ENCODE peak calls at places on chromosome 6, in ten cellular contexts. M, V, U, S, B, Z, K, L, F and Y are unnamed samples.

GRCh38 chr6:160348209-160348551 is at the start of gene SLC22A3:
- DNase-seq in M (peak; percentile 62), V (no peak), U (no peak), S (no peak), B (peak; percentile 84), Z (peak; percentile 74), K (no peak), L (peak; percentile 57), F (peak; percentile 77), Y (no peak)

GRCh38 chr6:31041372-31041974 is 31.2 kb downstream of the MUC22 start:
- DNase-seq in M (no peak), V (no peak), U (no peak), S (peak; percentile 44), B (no peak), Z (no peak), K (no peak), L (peak; percentile 63), F (no peak), Y (no peak)

GRCh38 chr6:163765326-163765725 is 350.8 kb downstream of the QKI start:
- DNase-seq in M (no peak), V (no peak), U (no peak), S (no peak), B (no peak), Z (no peak), K (no peak), L (no peak), F (no peak), Y (no peak)

GRCh38 chr6:10413850-10414765 is 766 bp downstream of the TFAP2A start:
- DNase-seq in M (no peak), V (no peak), U (no peak), S (no peak), B (no peak), Z (no peak), K (no peak), L (no peak), F (no peak), Y (no peak)

GRCh38 chr6:46781478-46782378 is 11.5 kb upstream of the MEP1A start:
- DNase-seq in M (no peak), V (peak; percentile 36), U (peak; percentile 50), S (peak; percentile 58), B (peak; percentile 17), Z (no peak), K (peak; percentile 38), L (peak; percentile 45), F (no peak), Y (no peak)

GRCh38 chr6:107982511-107982910 is 24.5 kb upstream of the SEC63 start:
- DNase-seq in M (no peak), V (no peak), U (no peak), S (no peak), B (no peak), Z (no peak), K (no peak), L (no peak), F (no peak), Y (no peak)

GRCh38 chr6:16712931-16713484 is 48.3 kb downstream of the ATXN1 start:
- DNase-seq in M (peak; percentile 39), V (peak; percentile 13), U (peak; percentile 95), S (no peak), B (no peak), Z (no peak), K (peak; percentile 48), L (no peak), F (peak; percentile 70), Y (no peak)

GRCh38 chr6:167576050-167576741 is 250.5 kb upstream of the AFDN start:
- DNase-seq in M (no peak), V (no peak), U (no peak), S (no peak), B (no peak), Z (no peak), K (no peak), L (no peak), F (peak; percentile 52), Y (peak; percentile 25)

GRCh38 chr6:155084431-155085123 is 89.5 kb downstream of the TIAM2 start:
- DNase-seq in M (no peak), V (no peak), U (peak; percentile 25), S (no peak), B (no peak), Z (no peak), K (no peak), L (no peak), F (no peak), Y (no peak)

GRCh38 chr6:112501705-112502104 is 154.6 kb downstream of the RFPL4B start:
- DNase-seq in M (no peak), V (no peak), U (peak; percentile 80), S (no peak), B (peak; percentile 20), Z (no peak), K (peak; percentile 55), L (no peak), F (no peak), Y (no peak)

GRCh38 chr6:17305219-17306001 is 24.2 kb downstream of the RBM24 start:
- DNase-seq in M (no peak), V (peak; percentile 11), U (peak; percentile 72), S (no peak), B (no peak), Z (no peak), K (no peak), L (no peak), F (no peak), Y (no peak)

GRCh38 chr6:27495386-27496135 is 22.7 kb upstream of the ZNF184 start:
- DNase-seq in M (peak; percentile 50), V (peak; percentile 85), U (peak; percentile 91), S (peak; percentile 56), B (peak; percentile 58), Z (no peak), K (peak; percentile 55), L (no peak), F (no peak), Y (no peak)
- TF ChIP-seq CTCF in M (no peak), V (peak; percentile 40), U (peak; percentile 42), S (no peak), B (no peak), Z (no peak), K (no peak), L (no peak), F (no peak), Y (no peak)

GRCh38 chr6:26415791-26416190 is 13.7 kb downstream of the BTN3A1 start:
- DNase-seq in M (no peak), V (no peak), U (peak; percentile 38), S (no peak), B (no peak), Z (no peak), K (no peak), L (no peak), F (no peak), Y (no peak)

GRCh38 chr6:26420607-26421235 is 18.6 kb downstream of the BTN3A1 start:
- DNase-seq in M (no peak), V (peak; percentile 53), U (peak; percentile 42), S (peak; percentile 25), B (peak; percentile 36), Z (no peak), K (no peak), L (no peak), F (no peak), Y (no peak)

GRCh38 chr6:26416288-26416687 is 14.2 kb downstream of the BTN3A1 start:
- DNase-seq in M (no peak), V (no peak), U (no peak), S (no peak), B (no peak), Z (no peak), K (no peak), L (no peak), F (no peak), Y (no peak)

GRCh38 chr6:26422329-26422728 is 18.0 kb upstream of the BTN3A3 start:
- DNase-seq in M (no peak), V (no peak), U (no peak), S (no peak), B (no peak), Z (no peak), K (no peak), L (no peak), F (no peak), Y (no peak)

GRCh38 chr6:26421259-26422144 is 18.8 kb upstream of the BTN3A3 start:
- DNase-seq in M (peak; percentile 61), V (peak; percentile 92), U (peak; percentile 92), S (peak; percentile 69), B (peak; percentile 65), Z (peak; percentile 70), K (peak; percentile 66), L (peak; percentile 73), F (peak; percentile 90), Y (peak; percentile 73)
- TF ChIP-seq POLR2A in M (peak; percentile 81), V (peak; percentile 67), U (no peak), S (peak; percentile 8), B (no peak), Z (peak; percentile 15), K (no peak), L (no peak), F (no peak), Y (no peak)

GRCh38 chr6:18314317-18314997 is 50.1 kb upstream of the DEK start:
- DNase-seq in M (no peak), V (no peak), U (peak; percentile 50), S (no peak), B (no peak), Z (no peak), K (no peak), L (no peak), F (no peak), Y (no peak)
- TF ChIP-seq CTCF in M (no peak), V (no peak), U (no peak), S (no peak), B (no peak), Z (no peak), K (no peak), L (no peak), F (no peak), Y (no peak)

DNA sequence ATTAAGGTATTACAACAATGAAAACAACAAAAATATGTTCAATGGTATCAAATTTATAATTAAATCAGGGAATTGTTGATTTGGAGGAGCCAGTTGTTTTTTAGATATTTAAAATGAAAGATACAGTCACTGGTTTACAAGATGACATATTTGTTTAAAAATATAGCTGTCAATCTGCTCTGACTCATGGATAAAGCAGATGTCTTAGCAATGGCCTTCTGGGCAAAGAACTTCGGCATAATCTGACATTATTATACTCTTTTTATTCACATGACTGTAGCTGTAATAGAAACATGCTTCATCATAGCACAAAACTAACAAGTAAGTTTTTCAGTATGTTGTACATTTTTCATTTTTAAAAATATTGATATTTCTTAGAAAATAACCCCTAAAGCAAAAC is 267.4 kb downstream of the CENPW start:
- DNase-seq in M (no peak), V (no peak), U (no peak), S (no peak), B (no peak), Z (no peak), K (no peak), L (no peak), F (no peak), Y (no peak)
- TF ChIP-seq POLR2A in M (no peak), V (no peak), U (no peak), S (no peak), B (no peak), Z (no peak), K (no peak), L (no peak), F (no peak), Y (no peak)